ENCODE peak calls at places on chromosomes 7 and 10, in nine cellular contexts. W is breast epithelium, U is A549, V is IMR-90, R is GM12891, E is body of pancreas, D is GM12892, F is HCT116, K is gastrocnemius medialis. Y is an unnamed sample.

GRCh38 chr7:36115448-36116321 is 37.4 kb upstream of the EEPD1 start:
- DNase-seq in W (no peak), U (peak), V (peak), R (peak), E (peak), D (peak), F (peak), K (peak), Y (peak)

GRCh38 chr7:109376576-109376975 is 806.9 kb downstream of the DNAJB9 start:
- DNase-seq in W (no peak), U (no peak), V (no peak), R (no peak), E (no peak), D (no peak), F (no peak), K (no peak), Y (no peak)

GRCh38 chr10:3666525-3667302 is 118.3 kb downstream of the KLF6 start:
- DNase-seq in W (no peak), U (no peak), V (no peak), R (no peak), E (no peak), D (no peak), F (no peak), K (no peak), Y (no peak)

GRCh38 chr7:113087278-113087998 is 811 bp upstream of the GPR85 start:
- DNase-seq in W (no peak), U (no peak), V (peak), R (no peak), E (no peak), D (no peak), F (no peak), K (no peak), Y (peak)

GRCh38 chr10:68154211-68154497 is 44.9 kb downstream of the MYPN start:
- DNase-seq in W (no peak), U (no peak), V (peak), R (no peak), E (peak), D (no peak), F (no peak), K (no peak), Y (peak)

GRCh38 chr10:126598009-126598408 is 72.5 kb downstream of the C10orf90 start:
- DNase-seq in W (no peak), U (peak), V (peak), R (peak), E (peak), D (no peak), F (peak), K (no peak), Y (peak)

GRCh38 chr7:29565634-29565981 is 2.0 kb downstream of the PRR15 start:
- DNase-seq in W (no peak), U (no peak), V (no peak), R (no peak), E (no peak), D (no peak), F (no peak), K (no peak), Y (no peak)

GRCh38 chr7:144885453-144885852 is 49.6 kb upstream of the TPK1 start:
- DNase-seq in W (no peak), U (no peak), V (no peak), R (no peak), E (no peak), D (no peak), F (no peak), K (no peak), Y (no peak)

GRCh38 chr7:155835446-155836215 is 23.4 kb upstream of the SHH start:
- DNase-seq in W (peak), U (no peak), V (no peak), R (no peak), E (no peak), D (no peak), F (no peak), K (no peak), Y (no peak)

GRCh38 chr7:36286241-36286640 is 103.4 kb upstream of the ANLN start:
- DNase-seq in W (no peak), U (no peak), V (no peak), R (no peak), E (no peak), D (no peak), F (no peak), K (no peak), Y (no peak)

GRCh38 chr10:126080879-126081331 is 184.5 kb downstream of the FANK1 start:
- DNase-seq in W (no peak), U (no peak), V (peak), R (no peak), E (no peak), D (no peak), F (no peak), K (no peak), Y (no peak)

GRCh38 chr7:101488826-101489572 is 126.3 kb downstream of the COL26A1 start:
- DNase-seq in W (no peak), U (no peak), V (no peak), R (no peak), E (no peak), D (no peak), F (no peak), K (no peak), Y (no peak)

GRCh38 chr10:99787782-99788181 is 5.3 kb downstream of the ABCC2 start:
- DNase-seq in W (no peak), U (no peak), V (no peak), R (no peak), E (no peak), D (no peak), F (no peak), K (no peak), Y (no peak)

GRCh38 chr7:9657257-9657656 is 1223.8 kb downstream of the NXPH1 start:
- DNase-seq in W (no peak), U (no peak), V (no peak), R (no peak), E (no peak), D (no peak), F (no peak), K (no peak), Y (no peak)

GRCh38 chr7:143261901-143262300 is 1.3 kb upstream of the GSTK1 start:
- DNase-seq in W (no peak), U (no peak), V (no peak), R (no peak), E (no peak), D (no peak), F (no peak), K (no peak), Y (no peak)

GRCh38 chr7:143258830-143259229 is 4.4 kb upstream of the GSTK1 start:
- DNase-seq in W (no peak), U (no peak), V (peak), R (no peak), E (peak), D (no peak), F (no peak), K (no peak), Y (no peak)

GRCh38 chr7:143265017-143265693 is 1.9 kb downstream of the GSTK1 start:
- DNase-seq in W (no peak), U (no peak), V (no peak), R (no peak), E (no peak), D (no peak), F (no peak), K (no peak), Y (no peak)

GRCh38 chr7:143259765-143260164 is 3.5 kb upstream of the GSTK1 start:
- DNase-seq in W (no peak), U (no peak), V (no peak), R (no peak), E (no peak), D (no peak), F (peak), K (no peak), Y (no peak)

DNA sequence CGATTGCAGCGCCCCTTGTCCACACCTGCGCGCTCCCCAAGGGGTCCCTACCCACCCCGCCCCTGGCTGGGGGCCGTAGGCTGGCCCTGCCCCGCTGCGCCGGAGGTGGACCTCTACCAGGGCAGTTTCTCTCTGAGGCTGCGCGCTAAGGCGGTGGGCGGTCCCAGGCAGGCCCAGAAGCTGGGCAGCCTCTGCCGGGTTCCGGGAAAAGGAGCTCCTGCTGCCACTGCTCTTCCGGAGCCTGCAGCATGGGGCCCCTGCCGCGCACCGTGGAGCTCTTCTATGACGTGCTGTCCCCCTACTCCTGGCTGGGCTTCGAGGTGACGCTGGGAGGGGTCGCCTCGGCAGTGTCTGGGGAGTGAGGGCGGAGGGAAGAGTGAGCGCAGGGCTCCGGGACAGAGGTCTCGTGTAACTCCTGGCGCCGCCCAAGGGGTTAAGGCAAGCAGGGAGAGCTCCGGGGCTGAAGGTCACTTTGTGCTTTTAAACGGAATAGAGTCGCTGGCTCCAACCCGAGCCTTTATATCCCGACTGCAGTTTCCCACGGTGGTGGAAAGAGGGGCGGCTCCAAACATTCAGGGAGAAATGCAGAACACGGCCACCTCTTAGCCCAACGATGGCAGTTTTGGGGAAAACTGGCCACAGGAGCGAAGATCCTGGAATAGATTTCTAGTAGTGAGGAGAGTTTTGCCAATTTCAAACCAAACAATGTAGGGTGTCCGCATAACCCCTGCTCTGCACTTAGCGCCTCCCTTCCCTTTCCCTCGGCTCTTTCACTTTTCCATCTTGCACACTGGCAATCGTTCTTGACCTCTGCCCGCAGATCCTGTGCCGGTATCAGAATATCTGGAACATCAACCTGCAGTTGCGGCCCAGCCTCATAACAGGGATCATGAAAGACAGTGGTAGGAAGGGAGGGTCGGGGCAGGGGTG is at the start of gene GSTK1:
- DNase-seq in W (peak), U (peak), V (peak), R (peak), E (peak), D (peak), F (peak), K (peak), Y (peak)
- TF ChIP-seq POLR2A in W (peak), U (peak), V (no peak), R (peak), E (peak), D (peak), F (peak), K (peak), Y (peak)

GRCh38 chr7:105013818-105014724 is at the start of gene KMT2E:
- DNase-seq in W (peak), U (peak), V (peak), R (peak), E (peak), D (peak), F (peak), K (peak), Y (no peak)
- TF ChIP-seq POLR2A in W (no peak), U (peak), V (no peak), R (no peak), E (no peak), D (peak), F (peak), K (no peak), Y (peak)

DNA sequence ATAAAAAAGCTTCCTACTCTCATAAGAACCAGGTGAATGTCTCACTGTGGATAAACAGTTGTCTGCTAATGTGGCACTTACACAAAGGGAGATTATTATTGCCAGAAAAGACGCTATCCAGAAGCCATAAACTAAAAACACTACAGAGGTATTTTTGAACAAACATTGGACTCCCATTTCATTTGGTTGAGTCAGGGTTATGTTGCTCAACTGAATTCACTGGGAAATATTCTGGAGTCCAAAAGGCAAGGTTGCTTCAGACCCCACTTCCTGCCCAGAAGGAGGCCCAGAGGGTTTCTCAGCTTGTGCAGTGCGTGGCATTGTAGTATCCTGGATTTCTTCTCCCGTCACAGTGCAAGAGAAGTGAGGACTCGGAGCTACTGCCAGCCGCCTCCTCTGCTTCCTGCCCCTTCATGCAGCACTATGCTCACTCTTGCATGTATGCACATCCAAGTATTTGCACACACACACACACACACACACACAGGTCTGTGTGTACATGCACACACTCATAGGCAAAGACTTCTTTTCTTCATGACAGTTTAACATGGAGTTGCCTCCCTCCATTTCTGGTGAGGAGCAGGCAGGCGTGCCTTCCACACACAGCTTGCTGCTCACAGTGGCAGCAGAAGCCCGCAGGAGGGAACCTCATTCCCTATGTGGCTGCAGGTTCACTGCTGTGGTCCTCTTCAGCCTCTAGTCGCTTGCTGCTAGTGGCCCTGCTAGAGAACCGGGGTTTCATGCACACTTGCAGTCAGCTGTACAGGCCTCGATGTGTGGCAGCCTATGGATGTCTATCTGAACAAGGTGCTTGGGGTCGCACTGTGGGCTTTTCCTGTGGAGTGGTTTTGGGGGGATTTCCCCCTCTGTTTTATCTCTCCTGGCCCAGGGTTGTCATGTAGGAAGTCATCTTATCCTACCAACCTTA is 10.2 kb downstream of the DENND10 start:
- DNase-seq in W (no peak), U (peak), V (peak), R (no peak), E (no peak), D (no peak), F (no peak), K (no peak), Y (peak)
- TF ChIP-seq POLR2A in W (no peak), U (no peak), V (no peak), R (no peak), E (no peak), D (no peak), F (no peak), K (no peak), Y (no peak)

DNA sequence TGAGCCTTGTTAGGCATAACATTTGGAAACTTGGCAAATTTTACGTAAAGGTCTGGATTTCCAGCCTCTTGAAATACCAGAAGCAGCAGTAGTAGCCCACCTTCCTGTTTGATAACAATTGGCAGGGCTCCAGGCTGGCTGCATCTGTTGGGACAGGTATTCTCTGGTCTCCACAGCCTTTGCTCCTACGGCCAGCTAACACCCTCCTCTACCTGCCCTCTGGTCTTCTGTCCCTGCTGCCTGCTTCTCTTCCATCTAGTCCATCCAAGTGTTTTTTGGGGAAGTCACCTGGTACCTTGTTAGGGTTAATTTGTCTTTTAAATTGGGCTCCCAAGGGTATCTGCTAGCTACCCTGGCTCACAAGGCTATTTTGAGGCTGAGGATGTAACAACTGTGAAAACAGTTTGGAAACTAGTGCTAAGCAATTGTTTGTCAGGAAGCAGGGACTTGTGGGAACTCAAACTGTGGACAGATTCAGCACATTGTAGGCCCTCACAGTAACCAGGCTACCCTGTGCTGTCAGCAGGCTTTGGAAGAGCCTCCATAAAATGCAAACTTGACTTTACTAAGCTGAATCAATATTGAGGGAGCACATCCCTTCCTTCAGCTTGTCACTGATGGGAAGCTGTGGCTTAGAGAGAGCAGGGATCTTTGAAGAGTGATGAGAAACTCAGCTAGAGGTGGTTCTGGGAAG is 8.5 kb downstream of the RPS24 start:
- DNase-seq in W (no peak), U (no peak), V (no peak), R (no peak), E (peak), D (no peak), F (no peak), K (no peak), Y (no peak)
- TF ChIP-seq POLR2A in W (no peak), U (no peak), V (peak), R (no peak), E (no peak), D (peak), F (no peak), K (no peak), Y (no peak)

GRCh38 chr10:97427571-97428179 is 1.7 kb downstream of the PGAM1 start:
- DNase-seq in W (no peak), U (no peak), V (peak), R (no peak), E (peak), D (no peak), F (no peak), K (no peak), Y (no peak)
- TF ChIP-seq POLR2A in W (no peak), U (no peak), V (no peak), R (peak), E (no peak), D (no peak), F (no peak), K (no peak), Y (no peak)

GRCh38 chr7:98267305-98267704 is 14.2 kb upstream of the BRI3 start:
- DNase-seq in W (no peak), U (no peak), V (no peak), R (no peak), E (no peak), D (no peak), F (no peak), K (no peak), Y (no peak)
- TF ChIP-seq POLR2A in W (no peak), U (no peak), V (no peak), R (no peak), E (no peak), D (no peak), F (no peak), K (no peak), Y (no peak)

DNA sequence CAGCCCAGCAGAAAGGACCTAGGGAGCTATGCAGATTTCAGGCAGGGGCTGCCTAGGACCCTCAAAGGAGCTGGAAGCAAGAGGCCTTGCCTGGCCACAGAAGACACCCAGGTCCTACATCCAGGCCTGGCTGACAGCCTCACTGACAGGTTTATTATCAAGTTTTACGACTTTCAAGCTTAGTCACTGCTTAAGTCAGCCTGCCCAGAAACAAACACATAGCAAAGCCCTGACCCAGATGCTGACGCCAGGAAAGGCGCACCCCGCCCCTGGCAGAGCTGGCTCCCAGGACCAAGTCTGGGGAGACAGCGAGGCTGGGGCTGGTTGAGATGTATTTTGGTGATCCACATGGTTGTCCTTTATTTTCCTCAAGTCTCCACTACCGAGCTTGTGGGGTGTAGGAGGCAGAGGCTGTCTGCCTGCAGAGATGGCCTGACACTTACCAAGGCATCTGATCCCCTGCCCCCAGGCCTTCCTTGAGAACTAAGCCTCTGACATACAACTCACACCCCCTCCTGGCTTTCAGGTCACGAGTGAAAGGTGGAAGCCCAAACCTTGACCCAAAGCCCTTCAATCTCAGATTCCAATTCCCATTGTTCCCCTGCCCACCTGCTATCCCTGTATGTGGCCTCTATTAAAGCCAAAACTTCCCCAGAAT is 80.7 kb upstream of the EMX2 start:
- DNase-seq in W (no peak), U (peak), V (peak), R (no peak), E (no peak), D (no peak), F (peak), K (peak), Y (peak)
- TF ChIP-seq POLR2A in W (no peak), U (no peak), V (no peak), R (no peak), E (no peak), D (no peak), F (no peak), K (no peak), Y (peak)

GRCh38 chr10:113987156-113987555 is 56.5 kb upstream of the ADRB1 start:
- DNase-seq in W (no peak), U (no peak), V (no peak), R (no peak), E (no peak), D (no peak), F (no peak), K (no peak), Y (no peak)

GRCh38 chr10:113986316-113986715 is 57.4 kb upstream of the ADRB1 start:
- DNase-seq in W (no peak), U (no peak), V (no peak), R (no peak), E (no peak), D (no peak), F (no peak), K (no peak), Y (no peak)

GRCh38 chr10:113987805-113988204 is 55.9 kb upstream of the ADRB1 start:
- DNase-seq in W (no peak), U (no peak), V (no peak), R (no peak), E (no peak), D (peak), F (no peak), K (no peak), Y (no peak)

GRCh38 chr10:113983552-113983951 is 60.1 kb upstream of the ADRB1 start:
- DNase-seq in W (no peak), U (no peak), V (no peak), R (no peak), E (no peak), D (no peak), F (no peak), K (no peak), Y (no peak)

DNA sequence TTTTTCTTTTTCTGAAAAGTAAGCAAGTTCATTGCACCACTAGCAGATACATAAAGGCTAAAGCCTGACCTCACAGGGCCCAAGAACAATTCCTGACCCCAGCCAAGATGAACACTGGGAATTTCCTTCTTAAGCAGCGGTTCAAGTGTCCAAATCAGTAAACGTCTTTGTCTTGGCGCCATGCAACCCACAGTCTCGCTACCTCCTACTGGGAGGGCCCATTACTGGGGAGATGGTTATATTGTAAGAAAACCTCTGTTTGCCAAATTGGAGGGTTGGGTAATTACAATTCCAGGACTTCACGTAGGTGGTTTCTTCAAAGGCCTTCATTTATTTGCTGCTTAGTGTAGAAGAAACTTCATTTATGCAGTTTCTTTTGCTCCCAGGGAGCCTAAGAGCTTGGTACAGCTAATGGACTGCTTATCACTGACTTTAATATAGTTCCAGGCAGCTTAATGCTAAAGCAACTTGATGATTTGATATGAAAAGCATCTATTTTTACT is 58.3 kb upstream of the ADRB1 start:
- DNase-seq in W (no peak), U (no peak), V (no peak), R (no peak), E (no peak), D (no peak), F (no peak), K (no peak), Y (no peak)
- TF ChIP-seq POLR2A in W (no peak), U (no peak), V (no peak), R (no peak), E (no peak), D (no peak), F (no peak), K (no peak), Y (no peak)

Y was measured in H54.